ENCODE peak calls at places on chromosome 18, in four cellular contexts. One of them, this sample, is unnamed.

GRCh38 chr18:63218472-63218871 is 101.1 kb downstream of the BCL2 start:
- DNase-seq in stimulated activated naive CD8-positive, alpha-beta T cell treated with anti-CD3 and anti-CD28 coated beads, Interleukin-15, amount 100 ng/mL, for 72 hours: no peak
- DNase-seq in endothelial cell: no peak
- DNase-seq in HTR-8/SVneo: no peak
- DNase-seq in this sample: no peak

GRCh38 chr18:52394602-52395001 is 54.6 kb downstream of the DCC start:
- DNase-seq in stimulated activated naive CD8-positive, alpha-beta T cell treated with anti-CD3 and anti-CD28 coated beads, Interleukin-15, amount 100 ng/mL, for 72 hours: no peak
- DNase-seq in endothelial cell: no peak
- DNase-seq in HTR-8/SVneo: no peak
- DNase-seq in this sample: no peak

GRCh38 chr18:76756491-76757288 is 65.7 kb upstream of the ZNF236 start:
- DNase-seq in stimulated activated naive CD8-positive, alpha-beta T cell treated with anti-CD3 and anti-CD28 coated beads, Interleukin-15, amount 100 ng/mL, for 72 hours: no peak
- DNase-seq in endothelial cell: no peak
- DNase-seq in HTR-8/SVneo: no peak
- DNase-seq in this sample: no peak

GRCh38 chr18:12121175-12122095 is 27.8 kb downstream of the ANKRD62 start:
- DNase-seq in stimulated activated naive CD8-positive, alpha-beta T cell treated with anti-CD3 and anti-CD28 coated beads, Interleukin-15, amount 100 ng/mL, for 72 hours: no peak
- DNase-seq in endothelial cell: peak
- DNase-seq in HTR-8/SVneo: no peak
- DNase-seq in this sample: no peak

GRCh38 chr18:9824474-9824832 is 61.3 kb upstream of the TXNDC2 start:
- DNase-seq in stimulated activated naive CD8-positive, alpha-beta T cell treated with anti-CD3 and anti-CD28 coated beads, Interleukin-15, amount 100 ng/mL, for 72 hours: no peak
- DNase-seq in endothelial cell: no peak
- DNase-seq in HTR-8/SVneo: no peak
- DNase-seq in this sample: no peak

GRCh38 chr18:47756364-47757016 is 174.0 kb downstream of the SMAD2 start:
- DNase-seq in stimulated activated naive CD8-positive, alpha-beta T cell treated with anti-CD3 and anti-CD28 coated beads, Interleukin-15, amount 100 ng/mL, for 72 hours: peak
- DNase-seq in endothelial cell: peak
- DNase-seq in HTR-8/SVneo: peak
- DNase-seq in this sample: peak

GRCh38 chr18:2846638-2847340 is at the start of gene EMILIN2:
- DNase-seq in stimulated activated naive CD8-positive, alpha-beta T cell treated with anti-CD3 and anti-CD28 coated beads, Interleukin-15, amount 100 ng/mL, for 72 hours: peak
- DNase-seq in endothelial cell: peak
- DNase-seq in HTR-8/SVneo: peak
- DNase-seq in this sample: no peak

GRCh38 chr18:75827781-75828274 is 400.3 kb upstream of the SMIM21 start:
- DNase-seq in stimulated activated naive CD8-positive, alpha-beta T cell treated with anti-CD3 and anti-CD28 coated beads, Interleukin-15, amount 100 ng/mL, for 72 hours: no peak
- DNase-seq in endothelial cell: no peak
- DNase-seq in HTR-8/SVneo: no peak
- DNase-seq in this sample: no peak

GRCh38 chr18:62715829-62716678 is 713 bp downstream of the PHLPP1 start:
- DNase-seq in stimulated activated naive CD8-positive, alpha-beta T cell treated with anti-CD3 and anti-CD28 coated beads, Interleukin-15, amount 100 ng/mL, for 72 hours: peak
- DNase-seq in endothelial cell: peak
- DNase-seq in HTR-8/SVneo: peak
- DNase-seq in this sample: peak

GRCh38 chr18:57915241-57915640 is 112.1 kb upstream of the ATP8B1 start:
- DNase-seq in stimulated activated naive CD8-positive, alpha-beta T cell treated with anti-CD3 and anti-CD28 coated beads, Interleukin-15, amount 100 ng/mL, for 72 hours: no peak
- DNase-seq in endothelial cell: no peak
- DNase-seq in HTR-8/SVneo: no peak
- DNase-seq in this sample: no peak

GRCh38 chr18:40109251-40110049 is 1845.6 kb upstream of the PIK3C3 start:
- DNase-seq in stimulated activated naive CD8-positive, alpha-beta T cell treated with anti-CD3 and anti-CD28 coated beads, Interleukin-15, amount 100 ng/mL, for 72 hours: no peak
- DNase-seq in endothelial cell: no peak
- DNase-seq in HTR-8/SVneo: no peak
- DNase-seq in this sample: no peak

GRCh38 chr18:68797901-68798300 is at the start of gene CCDC102B:
- DNase-seq in stimulated activated naive CD8-positive, alpha-beta T cell treated with anti-CD3 and anti-CD28 coated beads, Interleukin-15, amount 100 ng/mL, for 72 hours: no peak
- DNase-seq in endothelial cell: no peak
- DNase-seq in HTR-8/SVneo: no peak
- DNase-seq in this sample: no peak

GRCh38 chr18:5457467-5457957 is 86.3 kb downstream of the EPB41L3 start:
- DNase-seq in stimulated activated naive CD8-positive, alpha-beta T cell treated with anti-CD3 and anti-CD28 coated beads, Interleukin-15, amount 100 ng/mL, for 72 hours: no peak
- DNase-seq in endothelial cell: no peak
- DNase-seq in HTR-8/SVneo: no peak
- DNase-seq in this sample: no peak

GRCh38 chr18:11729556-11729955 is 40.5 kb downstream of the GNAL start:
- DNase-seq in stimulated activated naive CD8-positive, alpha-beta T cell treated with anti-CD3 and anti-CD28 coated beads, Interleukin-15, amount 100 ng/mL, for 72 hours: no peak
- DNase-seq in endothelial cell: no peak
- DNase-seq in HTR-8/SVneo: no peak
- DNase-seq in this sample: no peak

GRCh38 chr18:32310119-32310518 is 120.3 kb downstream of the MEP1B start:
- DNase-seq in stimulated activated naive CD8-positive, alpha-beta T cell treated with anti-CD3 and anti-CD28 coated beads, Interleukin-15, amount 100 ng/mL, for 72 hours: no peak
- DNase-seq in endothelial cell: no peak
- DNase-seq in HTR-8/SVneo: no peak
- DNase-seq in this sample: no peak

GRCh38 chr18:35106013-35106844 is 65.0 kb downstream of the MAPRE2 start:
- DNase-seq in stimulated activated naive CD8-positive, alpha-beta T cell treated with anti-CD3 and anti-CD28 coated beads, Interleukin-15, amount 100 ng/mL, for 72 hours: no peak
- DNase-seq in endothelial cell: no peak
- DNase-seq in HTR-8/SVneo: no peak
- DNase-seq in this sample: no peak

GRCh38 chr18:56568986-56569385 is 69.4 kb downstream of the TXNL1 start:
- DNase-seq in stimulated activated naive CD8-positive, alpha-beta T cell treated with anti-CD3 and anti-CD28 coated beads, Interleukin-15, amount 100 ng/mL, for 72 hours: no peak
- DNase-seq in endothelial cell: no peak
- DNase-seq in HTR-8/SVneo: no peak
- DNase-seq in this sample: no peak

GRCh38 chr18:24234330-24234729 is 95.5 kb downstream of the CABYR start:
- DNase-seq in stimulated activated naive CD8-positive, alpha-beta T cell treated with anti-CD3 and anti-CD28 coated beads, Interleukin-15, amount 100 ng/mL, for 72 hours: no peak
- DNase-seq in endothelial cell: no peak
- DNase-seq in HTR-8/SVneo: no peak
- DNase-seq in this sample: no peak

GRCh38 chr18:295756-296155 is 27.9 kb upstream of the THOC1 start:
- DNase-seq in stimulated activated naive CD8-positive, alpha-beta T cell treated with anti-CD3 and anti-CD28 coated beads, Interleukin-15, amount 100 ng/mL, for 72 hours: no peak
- DNase-seq in endothelial cell: no peak
- DNase-seq in HTR-8/SVneo: no peak
- DNase-seq in this sample: no peak

GRCh38 chr18:36392163-36392887 is 94.8 kb downstream of the FHOD3 start:
- DNase-seq in stimulated activated naive CD8-positive, alpha-beta T cell treated with anti-CD3 and anti-CD28 coated beads, Interleukin-15, amount 100 ng/mL, for 72 hours: no peak
- DNase-seq in endothelial cell: no peak
- DNase-seq in HTR-8/SVneo: no peak
- DNase-seq in this sample: peak

GRCh38 chr18:3875376-3875775 is 425.4 kb downstream of the TGIF1 start:
- DNase-seq in stimulated activated naive CD8-positive, alpha-beta T cell treated with anti-CD3 and anti-CD28 coated beads, Interleukin-15, amount 100 ng/mL, for 72 hours: no peak
- DNase-seq in endothelial cell: no peak
- DNase-seq in HTR-8/SVneo: no peak
- DNase-seq in this sample: no peak

This sample was measured in WERI-Rb-1.